ENCODE peak calls at places on chromosomes 2 and 18, in four cellular contexts. N is WTC11, S is HepG2, U is K562. T is an unnamed sample.

GRCh38 chr2:45925636-45926350 is 274.3 kb downstream of the PRKCE start:
- DNase-seq in N (no peak), S (no peak), U (no peak), T (no peak)

GRCh38 chr18:13539843-13540535 is 186.4 kb downstream of the FAM210A start:
- DNase-seq in N (no peak), S (no peak), U (no peak), T (peak; percentile 38)

GRCh38 chr2:160418398-160418765 is 75.2 kb downstream of the RBMS1 start:
- DNase-seq in N (no peak), U (no peak), S (no peak), T (no peak)

GRCh38 chr2:120134263-120134662 is 88.9 kb downstream of the TMEM185B start:
- DNase-seq in S (peak; percentile 87), U (no peak), N (peak; percentile 22), T (peak; percentile 27)

GRCh38 chr2:223532161-223532560 is 70.0 kb downstream of the SCG2 start:
- DNase-seq in S (no peak), U (no peak), N (no peak), T (no peak)

GRCh38 chr2:70041666-70042065 is 45.6 kb upstream of the PCBP1 start:
- DNase-seq in S (no peak), U (no peak), N (no peak), T (no peak)

GRCh38 chr18:48711651-48712486 is 173.0 kb downstream of the CTIF start:
- DNase-seq in U (peak; percentile 42), N (peak; percentile 40), S (peak; percentile 13), T (peak; percentile 20)

GRCh38 chr2:37816036-37816435 is 109.1 kb upstream of the RMDN2 start:
- DNase-seq in U (no peak), S (no peak), N (no peak), T (no peak)

GRCh38 chr2:41906325-41906700 is 141.5 kb upstream of the PKDCC start:
- DNase-seq in S (no peak), N (no peak), U (no peak), T (no peak)

GRCh38 chr2:84894758-84895520 is 10.5 kb upstream of the TMSB10 start:
- DNase-seq in S (no peak), U (no peak), N (no peak), T (no peak)

GRCh38 chr2:205975082-205975949 is 110.7 kb downstream of the INO80D start:
- DNase-seq in N (no peak), S (peak; percentile 100), U (no peak), T (peak; percentile 64)

GRCh38 chr2:140696449-140696848 is 1434.4 kb downstream of the LRP1B start:
- DNase-seq in U (no peak), N (peak; percentile 13), S (peak; percentile 7), T (no peak)

GRCh38 chr18:50518787-50519520 is 40.9 kb upstream of the MAPK4 start:
- DNase-seq in N (no peak), U (no peak), S (no peak), T (no peak)

GRCh38 chr18:63271881-63272299 is 47.7 kb downstream of the BCL2 start:
- DNase-seq in U (no peak), S (no peak), N (no peak), T (no peak)

GRCh38 chr2:189293164-189293563 is 113.6 kb upstream of the COL5A2 start:
- DNase-seq in N (no peak), U (no peak), S (no peak), T (no peak)

GRCh38 chr2:201149064-201149820 is 33.3 kb downstream of the CFLAR start:
- DNase-seq in N (no peak), U (no peak), S (peak; percentile 97), T (peak; percentile 58)

GRCh38 chr2:70367722-70368323 is 66.0 kb upstream of the FAM136A start:
- DNase-seq in U (no peak), S (no peak), N (peak; percentile 53), T (peak; percentile 53)

GRCh38 chr18:28039078-28039477 is 137.9 kb downstream of the CDH2 start:
- DNase-seq in S (no peak), N (no peak), U (no peak), T (no peak)

GRCh38 chr2:67374949-67375348 is 22.2 kb upstream of the ETAA1 start:
- DNase-seq in S (no peak), N (no peak), U (no peak), T (no peak)

GRCh38 chr2:98324181-98324580 is 22.1 kb upstream of the CNGA3 start:
- DNase-seq in N (no peak), U (no peak), S (no peak), T (no peak)

GRCh38 chr2:51165534-51166260 is 133.8 kb upstream of the NRXN1 start:
- DNase-seq in N (no peak), S (no peak), U (no peak), T (no peak)

GRCh38 chr18:9638886-9639285 is 24.5 kb upstream of the PPP4R1 start:
- DNase-seq in N (no peak), S (no peak), U (no peak), T (no peak)

GRCh38 chr2:227707390-227707789 is 10.4 kb downstream of the SLC19A3 start:
- DNase-seq in N (no peak), S (no peak), U (no peak), T (no peak)

GRCh38 chr2:66569321-66569851 is 134.5 kb downstream of the MEIS1 start:
- DNase-seq in U (peak; percentile 35), N (no peak), S (no peak), T (no peak)

GRCh38 chr18:52992041-52992440 is 652.0 kb downstream of the DCC start:
- DNase-seq in U (no peak), N (peak; percentile 18), S (peak; percentile 0), T (peak; percentile 6)

GRCh38 chr2:189297446-189297845 is 117.9 kb upstream of the COL5A2 start:
- DNase-seq in S (no peak), N (no peak), U (no peak), T (no peak)

GRCh38 chr2:46487667-46488333 is 8.4 kb downstream of the TMEM247 start:
- DNase-seq in N (no peak), U (peak; percentile 48), S (no peak), T (peak; percentile 32)

GRCh38 chr18:25364732-25365131 is 12.8 kb upstream of the ZNF521 start:
- DNase-seq in S (no peak), U (no peak), N (no peak), T (no peak)

GRCh38 chr18:79484661-79485621 is 89.2 kb downstream of the NFATC1 start:
- DNase-seq in N (no peak), U (no peak), S (peak; percentile 15), T (no peak)

GRCh38 chr2:100029460-100029859 is 112.9 kb downstream of the AFF3 start:
- DNase-seq in U (no peak), N (no peak), S (no peak), T (no peak)

GRCh38 chr2:119680457-119681195 is 1.6 kb downstream of the TMEM177 start:
- DNase-seq in U (no peak), N (no peak), S (no peak), T (no peak)

GRCh38 chr2:38076710-38077430 is 919 bp upstream of the CYP1B1 start:
- DNase-seq in N (peak; percentile 75), S (no peak), U (no peak), T (peak; percentile 93)

GRCh38 chr2:10775036-10775780 is 37.4 kb downstream of the PDIA6 start:
- DNase-seq in U (no peak), N (no peak), S (no peak), T (no peak)

GRCh38 chr2:69770193-69770702 is 28.3 kb downstream of the ANXA4 start:
- DNase-seq in N (no peak), U (peak; percentile 65), S (peak; percentile 68), T (peak; percentile 63)

GRCh38 chr2:165594231-165594934 is 124.9 kb downstream of the CSRNP3 start:
- DNase-seq in U (no peak), S (no peak), N (no peak), T (no peak)

GRCh38 chr2:105338020-105338385 is 663 bp downstream of the C2orf49 start:
- DNase-seq in S (no peak), N (no peak), U (no peak), T (no peak)

DNA sequence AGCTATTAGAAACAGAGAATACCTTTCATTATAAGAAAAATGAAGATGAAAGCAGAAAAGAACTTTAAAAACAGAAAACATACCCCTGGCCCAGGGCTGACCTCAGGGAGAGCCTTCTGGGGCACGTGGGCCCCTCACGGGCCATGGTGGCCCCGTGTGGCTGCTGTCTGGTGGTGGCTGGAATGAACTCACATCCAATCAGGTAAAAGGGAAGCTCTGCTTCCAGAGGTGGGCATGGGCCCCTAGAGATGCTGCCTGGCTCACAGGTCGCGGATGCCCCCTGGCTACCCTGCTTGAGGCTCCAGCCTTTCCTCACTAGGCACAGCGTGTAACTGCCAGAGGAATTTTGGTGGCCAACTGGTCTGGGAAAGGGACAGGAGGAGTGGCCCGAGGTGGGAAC is 16.6 kb downstream of the SNORC start:
- DNase-seq in U (no peak), N (no peak), S (no peak), T (no peak)
- TF ChIP-seq HMGXB4 in U (no peak), N (no peak), S (no peak), T (no peak)

DNA sequence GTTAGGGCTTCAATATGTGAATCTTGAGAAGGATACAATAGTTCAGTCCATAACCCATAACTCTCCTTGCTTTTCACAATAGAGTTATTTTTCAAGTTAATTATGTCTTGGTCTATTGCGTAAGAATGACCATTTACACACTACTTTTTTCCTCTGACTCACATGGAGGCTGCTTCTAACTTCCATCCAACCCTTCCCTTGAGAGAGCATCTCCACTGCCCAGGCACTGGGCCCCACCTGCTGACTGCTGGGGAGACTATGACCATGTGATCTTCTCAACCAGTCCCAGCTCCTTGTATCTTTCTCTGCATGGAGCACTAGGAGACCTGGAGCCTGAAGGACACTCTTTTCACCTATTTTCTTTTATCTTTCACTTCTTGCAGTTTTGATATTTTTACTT is 251.5 kb downstream of the GPD2 start:
- DNase-seq in S (no peak), N (no peak), U (no peak), T (peak; percentile 3)
- TF ChIP-seq HMGXB4 in S (no peak), N (no peak), U (no peak), T (no peak)

GRCh38 chr18:55999641-56000040 is 411.6 kb upstream of the TCF4 start:
- DNase-seq in U (no peak), S (no peak), N (no peak), T (no peak)

GRCh38 chr18:56000041-56000440 is 412.0 kb upstream of the TCF4 start:
- DNase-seq in N (no peak), S (no peak), U (no peak), T (no peak)

GRCh38 chr18:55997156-55997561 is 409.2 kb upstream of the TCF4 start:
- DNase-seq in S (no peak), N (no peak), U (no peak), T (no peak)

GRCh38 chr18:55996726-55997125 is 408.7 kb upstream of the TCF4 start:
- DNase-seq in U (no peak), N (no peak), S (no peak), T (no peak)

GRCh38 chr18:55998071-55998522 is 410.1 kb upstream of the TCF4 start:
- DNase-seq in S (no peak), U (no peak), N (no peak), T (no peak)
- TF ChIP-seq HMGXB4 in S (no peak), U (no peak), N (no peak), T (no peak)

DNA sequence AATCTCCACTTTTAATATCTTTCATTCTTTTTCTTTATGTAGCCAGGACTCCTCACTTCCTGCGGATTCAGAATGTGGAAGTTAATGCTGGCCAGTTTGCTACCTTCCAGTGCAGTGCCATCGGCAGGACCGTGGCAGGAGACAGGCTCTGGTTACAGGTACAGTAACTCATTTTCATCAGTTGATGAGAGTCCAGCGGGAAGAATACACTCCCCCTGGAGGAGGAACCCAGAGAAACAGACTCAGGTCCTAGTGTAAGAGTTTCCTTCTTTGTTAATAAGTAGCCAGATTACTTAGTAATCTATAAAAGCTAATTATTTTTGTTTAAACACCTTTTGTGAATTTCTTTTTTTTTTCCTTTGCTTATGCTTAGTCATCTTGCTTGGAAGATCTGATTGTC is 359.4 kb downstream of the PTPRM start:
- DNase-seq in N (no peak), U (peak; percentile 9), S (peak; percentile 53), T (peak; percentile 81)
- TF ChIP-seq HMGXB4 in N (no peak), U (no peak), S (no peak), T (no peak)